ENCODE peak calls at places on chromosomes 11 and 22, in four cellular contexts. M, C, G and V are unnamed samples.

GRCh38 chr11:75338516-75339218 is 12.8 kb downstream of the ARRB1 start:
- DNase-seq in M (no peak), C (no peak), G (peak; percentile 43), V (peak; percentile 14)

GRCh38 chr11:43969543-43969942 is 27.1 kb downstream of the C11orf96 start:
- DNase-seq in M (no peak), C (no peak), G (no peak), V (no peak)

GRCh38 chr11:79100093-79100704 is 340.6 kb downstream of the TENM4 start:
- DNase-seq in M (peak; percentile 56), C (peak; percentile 33), G (peak; percentile 69), V (peak; percentile 68)

GRCh38 chr22:33300165-33300564 is 242.0 kb upstream of the SYN3 start:
- DNase-seq in M (no peak), C (no peak), G (no peak), V (no peak)

GRCh38 chr11:25039165-25039564 is 542.3 kb downstream of the LUZP2 start:
- DNase-seq in M (no peak), C (no peak), G (no peak), V (no peak)

GRCh38 chr22:31122196-31122531 is 602 bp upstream of the INPP5J start:
- DNase-seq in M (no peak), C (no peak), G (no peak), V (no peak)

GRCh38 chr22:41030891-41031290 is 61.5 kb upstream of the EP300 start:
- DNase-seq in M (no peak), C (no peak), G (no peak), V (no peak)

GRCh38 chr11:88683024-88683423 is 345.5 kb upstream of the CTSC start:
- DNase-seq in M (no peak), C (no peak), G (no peak), V (no peak)

GRCh38 chr11:26297179-26297970 is 34.6 kb upstream of the ANO3 start:
- DNase-seq in M (no peak), C (peak; percentile 36), G (peak; percentile 82), V (peak; percentile 52)

GRCh38 chr11:10407055-10407454 is 48.0 kb upstream of the AMPD3 start:
- DNase-seq in M (no peak), C (no peak), G (peak; percentile 97), V (peak; percentile 49)

GRCh38 chr11:122192634-122193245 is 76.7 kb upstream of the BLID start:
- DNase-seq in M (no peak), C (no peak), G (no peak), V (peak; percentile 41)

GRCh38 chr22:30566125-30566524 is 8.3 kb downstream of the GAL3ST1 start:
- DNase-seq in M (no peak), C (no peak), G (no peak), V (no peak)

GRCh38 chr11:57249384-57250319 is 12.6 kb upstream of the APLNR start:
- DNase-seq in M (peak; percentile 74), C (peak; percentile 36), G (peak; percentile 67), V (peak; percentile 76)

GRCh38 chr22:27045103-27045940 is 387.9 kb downstream of the MIAT start:
- DNase-seq in M (no peak), C (no peak), G (peak; percentile 53), V (peak; percentile 28)

GRCh38 chr22:40028098-40028425 is 33.3 kb downstream of the FAM83F start:
- DNase-seq in M (no peak), C (no peak), G (no peak), V (no peak)

GRCh38 chr11:1307998-1308744 is 1.3 kb downstream of the TOLLIP start:
- DNase-seq in M (no peak), C (no peak), G (peak; percentile 59), V (no peak)

GRCh38 chr22:46996595-46997310 is 234.3 kb downstream of the TBC1D22A start:
- DNase-seq in M (no peak), C (no peak), G (peak; percentile 51), V (peak; percentile 9)

GRCh38 chr22:25051983-25052710 is 99.6 kb downstream of the KIAA1671 start:
- DNase-seq in M (no peak), C (no peak), G (no peak), V (no peak)

GRCh38 chr11:61545341-61545740 is 35.5 kb downstream of the SYT7 start:
- DNase-seq in M (no peak), C (peak; percentile 7), G (peak; percentile 14), V (no peak)

GRCh38 chr22:44440224-44441160 is 57.5 kb downstream of the RTL6 start:
- DNase-seq in M (no peak), C (no peak), G (no peak), V (no peak)